ENCODE peak calls at places on chromosomes 16 and 17, in eight cellular contexts. Q is hepatocyte, J is SK-N-SH, F is PC-3, T is GM23338, K is neural progenitor cell, M is OCI-LY7, G is GM23248. P is an unnamed sample.
A peak's percentile ranks its signal among the peaks of the same experiment; 100 is the strongest.

GRCh38 chr17:670286-670685 is 44.4 kb downstream of the VPS53 start:
- DNase-seq in K (no peak), G (no peak), F (no peak), M (no peak), T (no peak), J (no peak), Q (no peak), P (no peak)

GRCh38 chr16:46783800-46784199 is 35.7 kb upstream of the MYLK3 start:
- DNase-seq in G (peak; percentile 25), K (no peak), Q (no peak), J (no peak), M (no peak), T (no peak), F (no peak), P (no peak)

GRCh38 chr16:87744750-87745514 is 20.9 kb downstream of the KLHDC4 start:
- DNase-seq in G (no peak), K (no peak), Q (no peak), T (no peak), M (no peak), F (no peak), J (no peak), P (no peak)

GRCh38 chr16:89070590-89070989 is 23.1 kb upstream of the ACSF3 start:
- DNase-seq in G (no peak), Q (no peak), F (no peak), T (no peak), M (no peak), J (no peak), K (no peak), P (no peak)

GRCh38 chr16:15950167-15950854 is 895 bp downstream of the ABCC1 start:
- DNase-seq in F (peak; percentile 31), J (peak; percentile 68), G (peak; percentile 70), Q (peak; percentile 36), M (peak; percentile 58), T (peak; percentile 31), K (peak; percentile 87), P (peak; percentile 44)

GRCh38 chr16:87465306-87465705 is 27.5 kb downstream of the ZCCHC14 start:
- DNase-seq in Q (peak; percentile 79), J (peak; percentile 52), T (no peak), K (no peak), F (peak; percentile 84), G (peak; percentile 93), M (no peak), P (no peak)

GRCh38 chr17:57957120-57957850 is 2.1 kb upstream of the CUEDC1 start:
- DNase-seq in J (peak; percentile 10), K (no peak), T (no peak), F (no peak), M (no peak), Q (peak; percentile 2), G (no peak), P (no peak)

GRCh38 chr16:81879625-81880024 is 100.5 kb downstream of the PLCG2 start:
- DNase-seq in J (no peak), Q (no peak), T (peak; percentile 48), F (peak; percentile 8), G (no peak), K (peak; percentile 16), M (peak; percentile 46), P (no peak)

GRCh38 chr17:72425133-72425795 is 304.4 kb downstream of the SOX9 start:
- DNase-seq in G (no peak), M (no peak), F (no peak), T (no peak), Q (no peak), J (no peak), K (no peak), P (no peak)

GRCh38 chr17:41500131-41500911 is 5.1 kb downstream of the KRT13 start:
- DNase-seq in J (no peak), T (no peak), F (peak; percentile 82), Q (peak; percentile 60), G (peak; percentile 86), M (no peak), K (no peak), P (no peak)

GRCh38 chr17:50055426-50056216 is at the start of gene ITGA3:
- DNase-seq in J (peak; percentile 93), T (peak; percentile 95), Q (peak; percentile 87), F (peak; percentile 98), M (peak; percentile 78), K (peak; percentile 92), G (peak; percentile 96), P (peak; percentile 86)

GRCh38 chr17:82242977-82243647 is 14.3 kb downstream of the SLC16A3 start:
- DNase-seq in K (no peak), G (peak; percentile 89), T (no peak), F (peak; percentile 54), J (peak; percentile 53), M (no peak), Q (peak; percentile 74), P (no peak)

GRCh38 chr17:29643817-29644160 is 21.1 kb upstream of the CORO6 start:
- DNase-seq in J (no peak), K (no peak), M (no peak), F (no peak), Q (no peak), T (no peak), G (no peak), P (no peak)
- H3K4me1 ChIP-seq in J (peaks cover 60% of the 10 kb centered on the region), K (peaks cover 8% of the 10 kb centered on the region), M (peaks cover 10% of the 10 kb centered on the region), F (peaks cover 12% of the 10 kb centered on the region), Q (no peaks in the 10 kb centered on the region), T (peaks cover 12% of the 10 kb centered on the region), G (peaks cover 44% of the 10 kb centered on the region), P (peaks cover 7% of the 10 kb centered on the region)

GRCh38 chr17:39668141-39668924 is at the start of gene PNMT:
- DNase-seq in K (peak; percentile 92), M (peak; percentile 56), Q (peak; percentile 90), T (peak; percentile 90), J (peak; percentile 93), F (peak; percentile 60), G (peak; percentile 79), P (peak; percentile 70)

GRCh38 chr17:39665642-39666221 is 583 bp downstream of the TCAP start:
- DNase-seq in G (peak; percentile 43), J (peak; percentile 77), M (no peak), K (peak; percentile 60), T (no peak), Q (no peak), F (peak; percentile 50), P (no peak)

GRCh38 chr17:39666231-39666600 is 1.1 kb downstream of the TCAP start:
- DNase-seq in F (no peak), T (no peak), Q (no peak), K (no peak), J (no peak), G (peak; percentile 19), M (no peak), P (no peak)

GRCh38 chr17:39666601-39667261 is 1.5 kb upstream of the PNMT start:
- DNase-seq in Q (no peak), K (no peak), T (no peak), G (peak; percentile 15), J (peak; percentile 53), M (no peak), F (no peak), P (no peak)

DNA sequence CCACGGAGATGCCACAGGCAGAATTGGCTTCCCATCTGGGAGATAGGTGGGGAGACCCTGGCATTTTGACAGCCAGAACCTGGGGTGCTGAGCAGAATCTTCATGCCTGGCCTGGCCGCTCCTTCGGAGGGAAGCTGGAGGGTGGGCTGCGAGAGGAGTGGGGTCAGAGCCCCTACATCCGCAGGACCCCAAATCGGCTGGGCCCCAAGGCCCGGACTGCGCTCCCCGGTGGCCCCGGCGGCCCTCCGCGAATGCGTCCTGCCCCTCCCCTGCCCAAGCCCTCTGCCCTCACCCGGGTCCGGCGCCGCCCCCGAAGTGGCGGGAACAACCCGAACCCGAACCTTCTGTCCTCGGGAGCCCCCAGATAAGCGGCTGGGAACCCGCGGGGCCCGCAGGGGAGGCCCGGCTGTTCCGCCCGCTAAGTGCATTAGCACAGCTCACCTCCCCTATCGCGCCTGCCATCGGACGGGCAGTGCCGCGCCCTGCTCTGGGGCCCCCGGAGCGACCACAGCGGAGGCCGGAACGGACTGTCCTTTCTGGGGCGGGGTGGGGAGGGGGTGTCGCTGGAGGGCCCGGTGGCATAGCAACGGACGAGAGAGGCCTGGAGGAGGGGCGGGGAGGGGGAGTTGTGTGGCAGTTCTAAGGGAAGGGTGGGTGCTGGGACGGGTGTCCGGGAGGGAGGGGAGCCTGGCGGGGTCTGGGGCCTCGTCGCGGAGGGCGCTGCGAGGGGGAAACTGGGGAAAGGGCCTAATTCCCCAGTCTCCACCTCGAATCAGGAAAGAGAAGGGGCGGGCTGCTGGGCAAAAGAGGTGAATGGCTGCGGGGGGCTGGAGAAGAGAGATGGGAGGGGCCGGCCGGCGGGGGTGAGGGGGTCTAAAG is 752 bp upstream of the PNMT start:
- DNase-seq in Q (peak; percentile 70), K (peak; percentile 52), M (no peak), J (peak; percentile 84), T (peak; percentile 48), G (peak; percentile 35), F (no peak), P (no peak)
- TF ChIP-seq EZH2phosphoT487 in Q (no peak), K (peak; percentile 79), M (no peak), J (no peak), T (no peak), G (no peak), F (no peak), P (no peak)

GRCh38 chr16:49835116-49835880 is 20.6 kb downstream of the ZNF423 start:
- DNase-seq in K (no peak), M (peak; percentile 27), F (no peak), G (no peak), T (peak; percentile 50), J (peak; percentile 87), Q (peak; percentile 61), P (no peak)
- H3K4me1 ChIP-seq in K (peaks cover 60% of the 10 kb centered on the region), M (peaks cover 12% of the 10 kb centered on the region), F (no peaks in the 10 kb centered on the region), G (no peaks in the 10 kb centered on the region), T (peaks cover 72% of the 10 kb centered on the region), J (peaks cover 52% of the 10 kb centered on the region), Q (peaks cover 89% of the 10 kb centered on the region), P (no peaks in the 10 kb centered on the region)

GRCh38 chr16:66695935-66696668 is 441 bp downstream of the CMTM4 start:
- DNase-seq in Q (peak; percentile 73), J (no peak), F (peak; percentile 35), T (peak; percentile 68), K (peak; percentile 21), M (no peak), G (no peak), P (peak; percentile 67)
- TF ChIP-seq EZH2phosphoT487 in Q (no peak), J (no peak), F (no peak), T (no peak), K (no peak), M (no peak), G (no peak), P (no peak)